ENCODE peak calls at places on chromosomes 6 and 20, in eight cellular contexts. Q is dermis microvascular lymphatic vessel endothelial cell; R is HFFc6; P is T-helper 2 cell treated with Interferon-gamma antibody and Interleukin-4, amounts not matched to agents 5 μg/mL and 100 μg/mL, for 36 hours; S is HEK293T; A is GM23248; U is cerebellar nuclear complex; X is AG04450. H is an unnamed sample.

GRCh38 chr20:44295995-44296394 is 15.0 kb downstream of the FITM2 start:
- DNase-seq in X (no peak), A (no peak), U (no peak), R (no peak), P (no peak), Q (no peak), S (no peak), H (no peak)

GRCh38 chr6:72855471-72855870 is 233.6 kb downstream of the KCNQ5 start:
- DNase-seq in A (peak), P (no peak), S (no peak), U (no peak), R (peak), X (no peak), Q (no peak), H (no peak)

GRCh38 chr20:1299522-1299921 is 29.4 kb downstream of the SDCBP2 start:
- DNase-seq in S (peak), P (no peak), X (no peak), U (no peak), A (no peak), Q (no peak), R (no peak), H (no peak)

GRCh38 chr20:6074784-6075183 is 20.9 kb upstream of the LRRN4 start:
- DNase-seq in S (no peak), P (no peak), U (no peak), R (no peak), X (no peak), Q (no peak), A (no peak), H (no peak)

GRCh38 chr6:89940225-89941027 is 46.2 kb downstream of the GJA10 start:
- DNase-seq in X (peak), A (peak), S (peak), Q (peak), R (peak), P (peak), U (no peak), H (peak)

GRCh38 chr20:31713312-31714049 is 9.2 kb downstream of the BCL2L1 start:
- DNase-seq in X (peak), S (no peak), R (peak), U (no peak), P (no peak), Q (peak), A (peak), H (peak)

GRCh38 chr6:47241742-47242482 is 67.8 kb downstream of the TNFRSF21 start:
- DNase-seq in A (peak), R (no peak), Q (no peak), S (no peak), U (no peak), X (no peak), P (no peak), H (no peak)

GRCh38 chr6:155706341-155706740 is 250.7 kb upstream of the NOX3 start:
- DNase-seq in S (no peak), P (no peak), Q (peak), X (no peak), A (no peak), U (no peak), R (no peak), H (peak)

GRCh38 chr6:37607949-37608348 is 89.7 kb downstream of the MDGA1 start:
- DNase-seq in U (no peak), P (no peak), A (peak), R (no peak), S (peak), Q (peak), X (peak), H (peak)

GRCh38 chr6:8084586-8084985 is 17.8 kb downstream of the EEF1E1 start:
- DNase-seq in X (no peak), R (no peak), P (no peak), Q (peak), A (peak), U (no peak), S (no peak), H (no peak)

GRCh38 chr6:142819603-142820335 is 125.2 kb downstream of the HIVEP2 start:
- DNase-seq in R (no peak), U (no peak), A (peak), X (no peak), S (no peak), P (peak), Q (peak), H (peak)

GRCh38 chr20:62066983-62067433 is 1.3 kb upstream of the TAF4 start:
- DNase-seq in A (peak), Q (peak), X (no peak), P (no peak), R (no peak), S (no peak), U (no peak), H (no peak)

GRCh38 chr6:137011406-137011805 is 33.4 kb downstream of the IL20RA start:
- DNase-seq in X (no peak), U (no peak), S (no peak), A (no peak), Q (no peak), R (no peak), P (no peak), H (no peak)

GRCh38 chr20:21129861-21130260 is 4.0 kb downstream of the KIZ start:
- DNase-seq in Q (no peak), R (no peak), S (peak), A (no peak), P (no peak), X (no peak), U (no peak), H (no peak)

GRCh38 chr6:45697605-45698004 is 318.1 kb downstream of the CLIC5 start:
- DNase-seq in S (no peak), A (peak), X (peak), P (no peak), U (no peak), Q (no peak), R (peak), H (no peak)

GRCh38 chr20:4136078-4136966 is 121.0 kb upstream of the RNF24 start:
- DNase-seq in P (no peak), A (peak), X (no peak), U (no peak), R (no peak), Q (no peak), S (no peak), H (no peak)

GRCh38 chr6:18277181-18278006 is 13.1 kb upstream of the DEK start:
- DNase-seq in S (peak), P (no peak), Q (no peak), A (peak), U (no peak), R (no peak), X (no peak), H (no peak)

GRCh38 chr6:1810880-1811279 is 201.2 kb downstream of the FOXC1 start:
- DNase-seq in R (no peak), S (no peak), A (no peak), Q (no peak), X (no peak), P (no peak), U (no peak), H (no peak)

GRCh38 chr6:94636780-94637385 is 940.5 kb upstream of the MANEA start:
- DNase-seq in X (no peak), Q (no peak), S (peak), A (no peak), U (no peak), P (no peak), R (no peak), H (no peak)

GRCh38 chr6:33771342-33772113 is 17.4 kb downstream of the LEMD2 start:
- DNase-seq in U (no peak), S (peak), X (peak), R (peak), P (peak), A (peak), Q (peak), H (peak)

GRCh38 chr6:170271771-170272314 is 19.0 kb downstream of the DLL1 start:
- DNase-seq in U (no peak), P (peak), A (no peak), Q (no peak), S (no peak), R (no peak), X (no peak), H (no peak)

GRCh38 chr6:17881085-17881883 is 106.2 kb downstream of the KIF13A start:
- DNase-seq in Q (no peak), X (no peak), P (no peak), U (no peak), A (no peak), R (no peak), S (no peak), H (no peak)

GRCh38 chr6:41191569-41191968 is 9.4 kb downstream of the TREML2 start:
- DNase-seq in R (no peak), P (no peak), U (no peak), S (peak), Q (peak), A (peak), X (no peak), H (peak)

GRCh38 chr6:29491574-29491973 is 3.8 kb upstream of the MAS1L start:
- DNase-seq in X (no peak), Q (no peak), S (no peak), R (no peak), P (no peak), U (no peak), A (no peak), H (no peak)

GRCh38 chr6:82143041-82143481 is 104.5 kb downstream of the IBTK start:
- DNase-seq in A (peak), U (no peak), P (no peak), X (no peak), R (peak), Q (no peak), S (no peak), H (no peak)